ENCODE peak calls at places on chromosomes 13 and 19, in eight cellular contexts. E is endothelial cell of umbilical vein, D is NB4, V is gastrocnemius medialis, O is body of pancreas, H is IMR-90, P is A549, A is thyroid gland. M is an unnamed sample.
A peak's percentile ranks its signal among the peaks of the same experiment; 100 is the strongest.

GRCh38 chr13:42762251-42762650 is 19.1 kb upstream of the FAM216B start:
- DNase-seq in E (no peak), D (no peak), V (no peak), O (no peak), H (peak; percentile 54), P (no peak), A (no peak), M (no peak)

GRCh38 chr13:34926513-34926912 is 15.6 kb upstream of the NBEA start:
- DNase-seq in E (peak; percentile 55), D (peak; percentile 27), V (no peak), O (no peak), H (peak; percentile 47), P (no peak), A (no peak), M (no peak)

GRCh38 chr13:111865826-111866225 is 201.1 kb upstream of the SOX1 start:
- DNase-seq in E (no peak), D (no peak), V (no peak), O (no peak), H (no peak), P (no peak), A (no peak), M (no peak)

GRCh38 chr19:45473366-45474190 is 5.8 kb downstream of the FOSB start:
- DNase-seq in E (no peak), D (no peak), V (no peak), O (no peak), H (no peak), P (no peak), A (no peak), M (no peak)

GRCh38 chr19:18461471-18461870 is 23.5 kb upstream of the ISYNA1 start:
- DNase-seq in E (no peak), D (no peak), V (no peak), O (no peak), H (no peak), P (no peak), A (no peak), M (no peak)

GRCh38 chr19:17751103-17751911 is at the start of gene FCHO1:
- DNase-seq in E (no peak), D (peak; percentile 96), V (no peak), O (no peak), H (no peak), P (no peak), A (peak; percentile 15), M (no peak)

GRCh38 chr13:60226507-60226906 is 62.8 kb upstream of the DIAPH3 start:
- DNase-seq in E (peak; percentile 9), D (peak; percentile 36), V (no peak), O (peak; percentile 26), H (peak; percentile 47), P (no peak), A (no peak), M (no peak)

GRCh38 chr13:77337159-77337558 is 10.3 kb upstream of the MYCBP2 start:
- DNase-seq in E (no peak), D (peak; percentile 39), V (no peak), O (no peak), H (no peak), P (no peak), A (no peak), M (no peak)

GRCh38 chr19:17739121-17739875 is 12.0 kb upstream of the FCHO1 start:
- DNase-seq in E (no peak), D (peak; percentile 94), V (no peak), O (no peak), H (no peak), P (no peak), A (no peak), M (no peak)

GRCh38 chr13:32041429-32041828 is 9.9 kb downstream of the FRY start:
- DNase-seq in E (no peak), D (no peak), V (no peak), O (no peak), H (no peak), P (no peak), A (no peak), M (no peak)

GRCh38 chr13:94703271-94703670 is 9.1 kb downstream of the SOX21 start:
- DNase-seq in E (no peak), D (no peak), V (no peak), O (no peak), H (no peak), P (no peak), A (no peak), M (no peak)

GRCh38 chr13:107234315-107234714 is 666.4 kb upstream of the ARGLU1 start:
- DNase-seq in E (no peak), D (no peak), V (no peak), O (no peak), H (no peak), P (no peak), A (no peak), M (no peak)

GRCh38 chr13:79681069-79681468 is 200.1 kb downstream of the NDFIP2 start:
- DNase-seq in E (no peak), D (no peak), V (no peak), O (no peak), H (no peak), P (no peak), A (no peak), M (no peak)

GRCh38 chr19:54449701-54450069 is 686 bp downstream of the LENG8 start:
- DNase-seq in E (no peak), D (no peak), V (no peak), O (no peak), H (peak; percentile 37), P (no peak), A (no peak), M (no peak)

GRCh38 chr19:30598688-30599087 is 226.5 kb downstream of the ZNF536 start:
- DNase-seq in E (no peak), D (no peak), V (no peak), O (no peak), H (no peak), P (no peak), A (no peak), M (no peak)

GRCh38 chr13:80251403-80251802 is 89.5 kb downstream of the SPRY2 start:
- DNase-seq in E (no peak), D (peak; percentile 31), V (no peak), O (no peak), H (peak; percentile 60), P (no peak), A (peak; percentile 5), M (no peak)

GRCh38 chr13:73259061-73259908 is 200.5 kb downstream of the KLF5 start:
- DNase-seq in E (no peak), D (no peak), V (no peak), O (no peak), H (peak; percentile 12), P (no peak), A (no peak), M (peak; percentile 20)

GRCh38 chr13:99658266-99658991 is 157.2 kb downstream of the TM9SF2 start:
- DNase-seq in E (peak; percentile 36), D (peak; percentile 46), V (no peak), O (no peak), H (peak; percentile 25), P (peak; percentile 21), A (peak; percentile 49), M (peak; percentile 53)

GRCh38 chr13:80558074-80558473 is 217.1 kb upstream of the SPRY2 start:
- DNase-seq in E (no peak), D (no peak), V (no peak), O (no peak), H (no peak), P (no peak), A (no peak), M (no peak)

GRCh38 chr13:47639716-47640447 is 361.2 kb downstream of the SUCLA2 start:
- DNase-seq in E (no peak), D (no peak), V (no peak), O (no peak), H (no peak), P (no peak), A (no peak), M (no peak)

GRCh38 chr13:52029569-52029968 is 5.1 kb downstream of the UTP14C start:
- DNase-seq in E (no peak), D (no peak), V (no peak), O (no peak), H (no peak), P (no peak), A (no peak), M (no peak)

GRCh38 chr13:112247471-112248405 is 128.4 kb upstream of the SPACA7 start:
- DNase-seq in E (no peak), D (no peak), V (no peak), O (no peak), H (no peak), P (no peak), A (no peak), M (no peak)

GRCh38 chr13:41231025-41231677 is 32.2 kb downstream of the MTRF1 start:
- DNase-seq in E (no peak), D (no peak), V (no peak), O (peak; percentile 39), H (no peak), P (no peak), A (no peak), M (no peak)
- TF ChIP-seq POLR2A in E (no peak), D (no peak), V (no peak), O (no peak), H (no peak), P (no peak), A (no peak), M (no peak)

GRCh38 chr19:40366697-40367561 is 18.4 kb downstream of the PLD3 start:
- DNase-seq in E (no peak), D (peak; percentile 70), V (no peak), O (no peak), H (peak; percentile 24), P (no peak), A (no peak), M (no peak)
- H3K4me3 ChIP-seq in E (no peak overlapping the region), D (no peak overlapping the region), V (no peak overlapping the region), O (no peak overlapping the region), H (no peak overlapping the region), P (no peak overlapping the region), A (no peak overlapping the region), M (no peak overlapping the region)

GRCh38 chr19:6740589-6741348 is 1.3 kb downstream of the TRIP10 start:
- DNase-seq in E (peak; percentile 46), D (peak; percentile 46), V (no peak), O (peak; percentile 48), H (peak; percentile 19), P (no peak), A (peak; percentile 39), M (peak; percentile 70)
- TF ChIP-seq POLR2A in E (no peak), D (no peak), V (no peak), O (no peak), H (no peak), P (no peak), A (peak; percentile 55), M (peak; percentile 14)

DNA sequence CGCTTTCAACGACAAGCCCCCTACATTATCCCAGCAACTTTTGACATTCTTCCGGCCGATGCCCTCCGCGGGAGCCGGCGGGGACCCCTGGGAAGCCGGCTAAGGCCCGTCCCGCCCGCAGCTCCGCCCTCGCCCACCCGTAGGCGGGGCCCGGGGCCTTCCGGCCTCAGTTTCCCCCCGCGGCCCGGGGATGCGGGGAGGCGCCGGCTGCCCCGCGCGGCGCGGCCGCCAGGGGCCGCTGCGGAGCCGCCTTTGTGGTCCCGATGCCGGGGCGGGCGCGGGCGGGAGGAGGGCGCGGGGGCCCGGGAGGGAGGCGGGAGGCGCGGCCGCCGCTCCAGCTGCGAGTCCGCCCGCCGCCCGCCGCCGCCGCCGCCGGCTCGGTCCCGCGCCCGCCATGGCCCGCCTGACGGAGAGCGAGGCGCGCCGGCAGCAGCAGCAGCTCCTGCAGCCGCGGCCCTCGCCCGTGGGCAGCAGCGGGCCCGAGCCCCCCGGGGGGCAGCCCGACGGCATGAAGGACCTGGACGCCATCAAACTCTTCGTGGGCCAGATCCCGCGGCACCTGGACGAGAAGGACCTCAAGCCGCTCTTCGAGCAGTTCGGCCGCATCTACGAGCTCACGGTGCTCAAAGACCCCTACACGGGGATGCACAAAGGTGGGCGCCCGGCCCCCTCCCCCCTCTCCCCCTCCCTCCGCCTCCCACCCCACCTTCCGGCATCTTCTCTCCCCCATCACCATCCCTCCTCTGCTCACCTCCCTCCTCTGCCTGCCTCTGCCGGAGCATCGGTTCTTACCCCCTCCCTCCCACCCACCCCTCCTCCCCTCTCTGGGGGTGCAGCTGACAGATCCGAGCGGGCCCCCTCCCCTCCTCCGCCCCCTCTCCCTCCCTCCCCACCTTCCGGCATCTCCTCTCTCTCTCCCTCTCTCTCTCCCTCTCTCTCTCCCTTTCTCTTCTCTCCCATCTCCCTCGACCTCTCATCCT is at the start of gene CELF5:
- DNase-seq in E (no peak), D (peak; percentile 33), V (no peak), O (peak; percentile 45), H (no peak), P (peak; percentile 35), A (peak; percentile 43), M (peak; percentile 38)
- H3K4me3 ChIP-seq in E (no peak within 1 kb of the TSS), D (no peak within 1 kb of the TSS), V (no peak within 1 kb of the TSS), O (no peak within 1 kb of the TSS), H (peak within 1 kb of the TSS; percentile 41), P (peak within 1 kb of the TSS; percentile 56), A (no peak within 1 kb of the TSS), M (no peak within 1 kb of the TSS)

M was measured in uterus.